ENCODE peak calls at places on chromosomes 1 and 21, in seven cellular contexts. K is KBM-7; O is activated CD4-positive, alpha-beta T cell treated with anti-CD3 and anti-CD28 coated beads, Interleukin-2, amount 10 ng/mL, durations not matched to agents 7 days and 5 days; Y is lung; U is activated naive CD8-positive, alpha-beta T cell treated with anti-CD3 and anti-CD28 coated beads, Interleukin-2, amount 50 U/mL, for 24 hours; B is SK-MEL-5; M is iPS DF 6.9. G is an unnamed sample.

GRCh38 chr1:79355073-79355472 is 348.5 kb upstream of the ADGRL4 start:
- DNase-seq in O (no peak), B (no peak), Y (no peak), M (no peak), U (no peak), K (no peak), G (no peak)

GRCh38 chr1:201395936-201396335 is 3.2 kb downstream of the LAD1 start:
- DNase-seq in M (no peak), U (no peak), K (no peak), Y (no peak), O (no peak), B (no peak), G (no peak)

GRCh38 chr21:35284199-35284598 is 235.1 kb upstream of the RUNX1 start:
- DNase-seq in B (no peak), M (no peak), O (no peak), K (no peak), U (no peak), Y (no peak), G (no peak)

GRCh38 chr1:1371741-1372711 is 3.0 kb downstream of the AURKAIP1 start:
- DNase-seq in Y (peak), K (peak), B (peak), O (peak), M (no peak), U (peak), G (peak)

GRCh38 chr1:106619080-106619826 is 437.2 kb upstream of the PRMT6 start:
- DNase-seq in K (no peak), B (no peak), M (no peak), O (no peak), U (no peak), Y (no peak), G (no peak)

GRCh38 chr21:14553422-14553821 is 7.3 kb upstream of the SAMSN1 start:
- DNase-seq in O (no peak), M (no peak), K (no peak), B (no peak), Y (no peak), U (no peak), G (no peak)

GRCh38 chr1:241485554-241485992 is 34.0 kb downstream of the FH start:
- DNase-seq in B (peak), Y (no peak), K (peak), O (no peak), U (peak), M (peak), G (peak)

GRCh38 chr1:63817152-63817667 is 43.4 kb downstream of the ROR1 start:
- DNase-seq in O (no peak), B (peak), U (no peak), M (no peak), K (no peak), Y (no peak), G (no peak)

GRCh38 chr1:5770981-5771765 is 221.1 kb downstream of the NPHP4 start:
- DNase-seq in Y (no peak), O (no peak), U (no peak), B (no peak), M (no peak), K (peak), G (no peak)

GRCh38 chr1:152043870-152044269 is 7.1 kb upstream of the S100A11 start:
- DNase-seq in K (no peak), Y (no peak), B (no peak), M (no peak), O (no peak), U (no peak), G (no peak)

GRCh38 chr1:56754713-56755505 is 64.3 kb downstream of the FYB2 start:
- DNase-seq in K (no peak), U (no peak), B (no peak), O (no peak), M (no peak), Y (no peak), G (no peak)

GRCh38 chr1:23667411-23667810 is 24.2 kb upstream of the RPL11 start:
- DNase-seq in Y (no peak), O (no peak), U (no peak), B (no peak), K (no peak), M (no peak), G (peak)

GRCh38 chr1:37036667-37037053 is 2.3 kb upstream of the GRIK3 start:
- DNase-seq in K (no peak), O (no peak), U (no peak), Y (no peak), B (no peak), M (no peak), G (no peak)

GRCh38 chr1:115332813-115333608 is 5.0 kb downstream of the NGF start:
- DNase-seq in O (no peak), Y (no peak), B (no peak), U (no peak), M (no peak), K (no peak), G (no peak)

GRCh38 chr1:201226178-201226514 is 35.5 kb downstream of the IGFN1 start:
- DNase-seq in B (no peak), Y (no peak), K (no peak), O (no peak), U (no peak), M (no peak), G (no peak)

GRCh38 chr1:47024138-47024856 is 828 bp downstream of the CYP4X1 start:
- DNase-seq in O (no peak), U (no peak), K (no peak), Y (no peak), B (no peak), M (no peak), G (no peak)

GRCh38 chr1:205391386-205391785 is 30.5 kb downstream of the LEMD1 start:
- DNase-seq in Y (no peak), B (no peak), K (no peak), M (no peak), U (no peak), O (no peak), G (no peak)

GRCh38 chr1:37410815-37411214 is 63.6 kb upstream of the ZC3H12A start:
- DNase-seq in K (peak), O (peak), M (peak), Y (no peak), B (no peak), U (peak), G (peak)

GRCh38 chr1:24562625-24563024 is 6.7 kb downstream of the NCMAP start:
- DNase-seq in O (no peak), Y (no peak), M (no peak), B (no peak), U (no peak), K (no peak), G (no peak)

GRCh38 chr1:214014730-214015129 is 27.0 kb downstream of the PROX1 start:
- DNase-seq in O (no peak), U (no peak), B (no peak), Y (no peak), M (no peak), K (no peak), G (no peak)

GRCh38 chr1:44049839-44050238 is 18.6 kb upstream of the SLC6A9 start:
- DNase-seq in U (no peak), K (no peak), Y (no peak), O (no peak), B (no peak), M (no peak), G (no peak)

GRCh38 chr1:235628316-235629006 is 21.1 kb downstream of the GNG4 start:
- DNase-seq in Y (no peak), K (no peak), U (no peak), M (no peak), B (no peak), O (no peak), G (no peak)

GRCh38 chr1:203072911-203073310 is 12.9 kb downstream of the MYOG start:
- DNase-seq in K (no peak), M (no peak), B (no peak), U (no peak), O (no peak), Y (no peak), G (no peak)

GRCh38 chr1:32988665-32989064 is 24.1 kb upstream of the RNF19B start:
- DNase-seq in M (no peak), O (no peak), Y (peak), U (no peak), B (no peak), K (no peak), G (no peak)

GRCh38 chr21:37207441-37208009 is 59.6 kb downstream of the VPS26C start:
- DNase-seq in M (no peak), U (no peak), O (peak), K (no peak), Y (no peak), B (peak), G (no peak)

GRCh38 chr1:19208710-19209438 is 1.2 kb downstream of the UBR4 start:
- DNase-seq in B (no peak), U (no peak), O (no peak), Y (no peak), K (no peak), M (no peak), G (no peak)

GRCh38 chr21:35321322-35322200 is 272.5 kb upstream of the RUNX1 start:
- DNase-seq in Y (no peak), U (no peak), M (no peak), B (no peak), O (no peak), K (no peak), G (no peak)

GRCh38 chr1:109369167-109369746 is 28.5 kb downstream of the SORT1 start:
- DNase-seq in K (peak), O (no peak), B (no peak), M (no peak), Y (no peak), U (no peak), G (no peak)

GRCh38 chr1:51729156-51729823 is 112.4 kb downstream of the OSBPL9 start:
- DNase-seq in B (peak), Y (peak), U (peak), K (peak), O (peak), M (peak), G (peak)

GRCh38 chr1:96837817-96838216 is 116.2 kb downstream of the PTBP2 start:
- DNase-seq in M (no peak), U (no peak), Y (no peak), K (no peak), B (no peak), O (no peak), G (no peak)

GRCh38 chr1:76620371-76620770 is 246.9 kb upstream of the ST6GALNAC5 start:
- DNase-seq in B (no peak), U (no peak), O (no peak), K (no peak), Y (no peak), M (no peak), G (no peak)

GRCh38 chr1:162136760-162137537 is 67.5 kb downstream of the NOS1AP start:
- DNase-seq in K (no peak), Y (no peak), O (no peak), U (no peak), M (no peak), B (no peak), G (no peak)

GRCh38 chr1:47337350-47337749 is 3.8 kb downstream of the CMPK1 start:
- DNase-seq in K (no peak), B (no peak), Y (no peak), U (no peak), M (no peak), O (no peak), G (no peak)

GRCh38 chr1:179325836-179326235 is 32.2 kb downstream of the SOAT1 start:
- DNase-seq in M (no peak), K (no peak), B (no peak), U (no peak), Y (no peak), O (no peak), G (no peak)

GRCh38 chr1:30285461-30286050 is 437.8 kb downstream of the MATN1 start:
- DNase-seq in B (no peak), U (no peak), M (no peak), Y (no peak), O (no peak), K (no peak), G (no peak)

GRCh38 chr1:67687649-67688048 is 2.6 kb downstream of the GADD45A start:
- DNase-seq in O (no peak), M (no peak), K (peak), B (no peak), Y (no peak), U (no peak), G (no peak)